ENCODE peak calls at places on chromosomes 16 and 17, in four cellular contexts. E is GM13976, Z is bronchial epithelial cell, W is foreskin fibroblast. D is an unnamed sample.

GRCh38 chr17:39081851-39082250 is 69.6 kb downstream of the PLXDC1 start:
- DNase-seq in E (no peak), Z (no peak), W (no peak), D (no peak)

GRCh38 chr17:39823407-39824054 is 40.6 kb downstream of the IKZF3 start:
- DNase-seq in E (no peak), Z (no peak), W (no peak), D (no peak)

GRCh38 chr16:23835390-23836077 is at the start of gene PRKCB:
- DNase-seq in E (peak), Z (peak), W (peak), D (no peak)

GRCh38 chr17:48444531-48445247 is 14.7 kb upstream of the SKAP1 start:
- DNase-seq in E (no peak), Z (no peak), W (no peak), D (no peak)

GRCh38 chr17:58335061-58335731 is 6.6 kb upstream of the TSPOAP1 start:
- DNase-seq in E (no peak), Z (no peak), W (no peak), D (no peak)

GRCh38 chr17:54891176-54891821 is 9.4 kb upstream of the TOM1L1 start:
- DNase-seq in E (peak), Z (peak), W (peak), D (peak)

GRCh38 chr17:28944862-28945741 is 6.2 kb downstream of the PHF12 start:
- DNase-seq in E (no peak), Z (no peak), W (no peak), D (peak)

GRCh38 chr17:35460354-35460851 is 11.8 kb upstream of the SLFN13 start:
- DNase-seq in E (peak), Z (peak), W (no peak), D (no peak)

GRCh38 chr16:51049678-51050378 is 101.2 kb downstream of the SALL1 start:
- DNase-seq in E (no peak), Z (no peak), W (no peak), D (no peak)

GRCh38 chr16:57632568-57632967 is 4.1 kb downstream of the ADGRG1 start:
- DNase-seq in E (no peak), Z (no peak), W (no peak), D (no peak)

GRCh38 chr16:57186630-57187507 is 740 bp downstream of the RSPRY1 start:
- DNase-seq in E (no peak), Z (peak), W (no peak), D (peak)

DNA sequence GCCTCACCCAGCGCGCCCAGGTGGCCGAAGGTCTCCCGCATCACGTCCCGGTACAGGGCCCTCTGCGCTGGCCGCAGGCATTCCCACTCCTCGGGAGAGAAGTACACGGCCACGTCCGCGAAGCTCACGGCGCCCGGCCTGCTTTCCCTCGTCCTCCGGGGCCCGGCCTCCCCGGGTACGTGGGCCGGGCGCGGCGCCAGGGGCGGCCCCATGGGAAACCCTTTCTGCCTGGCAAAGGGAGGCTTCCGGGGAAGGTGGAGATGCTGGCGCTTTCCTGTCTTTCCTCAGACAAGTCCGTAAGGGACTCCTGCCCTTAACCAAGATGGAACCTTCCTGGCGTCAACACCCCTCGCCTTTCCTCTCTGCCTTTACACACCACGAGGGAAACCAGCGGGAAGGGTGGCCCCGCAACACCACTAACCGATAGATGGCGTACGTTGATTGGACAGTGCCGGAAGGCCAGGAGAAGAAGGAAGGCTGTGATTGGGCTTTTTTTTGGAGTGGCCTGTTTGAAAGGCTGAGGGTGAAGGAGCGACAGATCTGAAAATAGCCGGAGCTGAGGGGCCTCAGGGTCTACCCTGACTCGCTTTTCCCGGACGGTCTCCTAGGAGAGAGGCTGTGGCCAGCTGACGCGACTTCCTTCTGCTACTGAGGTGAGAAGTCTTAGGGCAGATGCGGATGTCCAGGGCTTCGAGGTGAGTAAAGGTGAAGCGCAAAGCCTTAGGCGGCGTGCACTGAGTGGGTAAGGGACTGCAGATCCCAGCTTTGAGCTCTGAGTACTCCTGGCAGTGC is at the start of gene ZNF785:
- DNase-seq in E (peak), Z (peak), W (peak), D (peak)
- TF ChIP-seq CTCF in E (no peak), Z (no peak), W (no peak), D (peak)

GRCh38 chr17:76139801-76140660 is 1.0 kb downstream of the FOXJ1 start:
- DNase-seq in E (peak), Z (no peak), W (no peak), D (no peak)

GRCh38 chr17:76139261-76139752 is 1.7 kb downstream of the FOXJ1 start:
- DNase-seq in E (peak), Z (no peak), W (no peak), D (no peak)

GRCh38 chr17:76142044-76143041 is 1.3 kb upstream of the FOXJ1 start:
- DNase-seq in E (peak), Z (no peak), W (no peak), D (no peak)

GRCh38 chr17:76140661-76141211 is 309 bp downstream of the FOXJ1 start:
- DNase-seq in E (no peak), Z (no peak), W (no peak), D (no peak)

DNA sequence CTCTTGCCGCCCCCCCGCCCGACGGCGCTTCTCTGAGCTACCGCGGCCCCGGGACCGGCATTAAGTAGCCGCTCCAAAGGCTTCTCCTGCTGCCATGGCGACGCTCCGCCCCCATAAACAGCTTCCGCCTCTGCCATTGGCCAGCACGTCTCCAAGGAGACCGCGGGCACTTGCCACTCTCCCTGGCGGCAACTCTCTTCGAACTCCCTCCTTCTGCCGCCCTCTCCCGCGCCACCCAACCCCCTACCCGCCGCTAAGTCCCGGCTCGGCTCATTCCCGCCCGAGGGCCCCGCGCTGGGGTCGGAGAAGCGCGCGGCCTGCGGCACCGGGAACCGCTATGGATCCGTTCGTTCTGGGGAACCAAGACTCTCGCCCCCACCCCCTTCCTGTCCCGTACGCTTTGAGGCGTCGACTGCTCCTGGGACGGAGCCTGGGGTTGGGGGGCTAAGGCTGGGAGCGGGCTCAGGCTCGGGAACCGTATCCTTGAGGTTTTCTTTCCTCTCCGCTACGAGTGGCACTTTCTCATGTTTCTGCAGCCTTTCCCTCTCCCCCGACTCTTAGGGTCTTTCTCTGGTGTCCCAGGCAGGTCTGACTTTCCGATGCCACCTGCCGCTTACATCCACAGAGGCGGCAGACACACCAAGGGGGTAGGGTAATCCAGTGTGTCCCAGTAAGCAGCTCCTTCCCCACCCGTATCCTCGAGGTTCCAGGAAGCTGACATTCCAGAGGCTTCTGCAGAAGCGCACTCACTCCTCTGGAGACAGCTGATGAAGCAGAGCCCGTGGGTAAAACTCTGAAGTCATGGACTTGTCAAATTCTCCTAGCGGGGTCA is at the start of gene FOXJ1:
- DNase-seq in E (peak), Z (peak), W (peak), D (peak)
- TF ChIP-seq CTCF in E (no peak), Z (no peak), W (no peak), D (no peak)

DNA sequence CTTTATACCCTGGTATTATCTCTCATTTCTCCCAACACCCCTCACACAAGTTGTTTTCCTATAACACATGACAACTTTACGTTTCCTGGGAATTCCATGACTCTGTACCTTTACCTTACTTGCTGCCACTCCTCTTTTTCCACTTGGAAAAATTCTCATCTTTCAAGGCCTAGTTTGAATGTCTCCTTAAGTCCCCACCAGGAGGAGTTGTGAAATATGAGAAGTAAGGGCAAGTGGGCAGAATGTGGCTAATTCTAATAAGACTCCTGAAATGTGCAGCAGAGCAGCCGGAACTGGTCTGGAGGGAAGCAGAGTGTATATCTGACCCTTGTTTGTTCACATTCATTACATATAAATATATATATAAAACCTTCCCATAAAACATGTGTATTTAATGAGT is 39.7 kb downstream of the BRCA1 start:
- DNase-seq in E (no peak), Z (no peak), W (peak), D (peak)
- TF ChIP-seq CTCF in E (no peak), Z (no peak), W (no peak), D (peak)

GRCh38 chr17:4248504-4249277 is 15.1 kb downstream of the ANKFY1 start:
- DNase-seq in E (no peak), Z (no peak), W (no peak), D (no peak)
- TF ChIP-seq CTCF in E (no peak), Z (no peak), W (no peak), D (no peak)

GRCh38 chr17:81701288-81702071 is 1.7 kb upstream of the MRPL12 start:
- DNase-seq in E (no peak), Z (no peak), W (no peak), D (no peak)
- TF ChIP-seq CTCF in E (peak), Z (no peak), W (no peak), D (no peak)

DNA sequence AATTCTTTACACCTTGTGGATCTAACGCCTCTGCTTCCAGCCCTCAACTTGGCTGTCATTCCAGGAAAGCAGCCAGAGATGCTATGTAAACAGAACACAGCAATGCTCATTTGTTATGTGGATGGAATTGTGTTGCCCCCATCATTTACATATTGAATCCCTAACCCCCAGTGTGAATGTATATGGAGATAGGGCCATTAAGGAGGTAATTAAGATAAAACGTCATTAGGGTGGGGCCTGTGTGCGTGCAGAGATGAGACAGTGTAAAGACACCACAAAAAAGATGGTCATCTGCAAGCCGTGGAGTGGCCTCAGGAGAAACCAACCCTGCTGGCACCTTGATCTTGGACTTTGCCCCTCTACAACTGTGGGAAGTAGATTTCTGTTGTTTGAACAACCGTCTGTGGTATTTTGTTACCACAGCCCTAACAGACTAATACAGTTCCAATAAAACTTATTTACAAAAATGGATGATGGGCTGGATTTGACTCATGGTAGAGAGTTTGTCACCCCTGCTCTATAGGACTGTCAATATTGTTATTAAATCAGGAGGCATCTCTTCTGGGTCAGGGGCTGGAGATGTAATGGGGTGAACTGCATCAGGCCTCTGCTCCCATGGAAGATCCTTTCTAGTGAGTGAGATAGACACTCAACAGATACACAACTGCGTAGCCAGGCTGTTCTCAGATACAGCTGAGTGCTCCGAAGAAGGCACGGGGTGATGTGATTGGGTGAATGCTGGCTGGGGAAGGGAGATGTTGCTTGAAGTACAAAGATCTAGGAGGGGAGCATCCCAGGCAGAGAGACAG is 339.0 kb downstream of the SNX29 start:
- DNase-seq in E (no peak), Z (no peak), W (no peak), D (no peak)
- TF ChIP-seq CTCF in E (no peak), Z (no peak), W (no peak), D (no peak)

D was measured in HFFc6.